ENCODE peak calls at places on chromosomes 3 and 15, in seven cellular contexts. One of them, this sample, is unnamed.

GRCh38 chr3:72997421-72997961 is 880 bp downstream of the PPP4R2 start:
- DNase-seq in CD8-positive, alpha-beta memory T cell: no peak
- DNase-seq in OCI-LY7: peak
- DNase-seq in heart left ventricle: no peak
- DNase-seq in transverse colon: peak
- DNase-seq in brain microvascular endothelial cell: peak
- DNase-seq in foreskin fibroblast: peak
- DNase-seq in this sample: no peak

GRCh38 chr15:99181544-99181943 is 67.8 kb downstream of the TTC23 start:
- DNase-seq in brain microvascular endothelial cell: peak
- DNase-seq in foreskin fibroblast: peak
- DNase-seq in CD8-positive, alpha-beta memory T cell: no peak
- DNase-seq in OCI-LY7: no peak
- DNase-seq in heart left ventricle: peak
- DNase-seq in transverse colon: no peak
- DNase-seq in this sample: no peak

GRCh38 chr15:39456113-39456512 is 124.8 kb upstream of the THBS1 start:
- DNase-seq in brain microvascular endothelial cell: no peak
- DNase-seq in transverse colon: no peak
- DNase-seq in foreskin fibroblast: no peak
- DNase-seq in heart left ventricle: no peak
- DNase-seq in CD8-positive, alpha-beta memory T cell: no peak
- DNase-seq in OCI-LY7: no peak
- DNase-seq in this sample: no peak

GRCh38 chr3:187725218-187725617 is 20.1 kb downstream of the BCL6 start:
- DNase-seq in foreskin fibroblast: no peak
- DNase-seq in OCI-LY7: no peak
- DNase-seq in transverse colon: no peak
- DNase-seq in brain microvascular endothelial cell: no peak
- DNase-seq in heart left ventricle: no peak
- DNase-seq in CD8-positive, alpha-beta memory T cell: no peak
- DNase-seq in this sample: no peak

GRCh38 chr15:73318463-73319351 is 50.1 kb downstream of the HCN4 start:
- DNase-seq in brain microvascular endothelial cell: no peak
- DNase-seq in transverse colon: no peak
- DNase-seq in heart left ventricle: no peak
- DNase-seq in foreskin fibroblast: no peak
- DNase-seq in OCI-LY7: peak
- DNase-seq in CD8-positive, alpha-beta memory T cell: no peak
- DNase-seq in this sample: no peak

GRCh38 chr3:15206662-15207576 is 873 bp downstream of the CAPN7 start:
- DNase-seq in brain microvascular endothelial cell: peak
- DNase-seq in CD8-positive, alpha-beta memory T cell: no peak
- DNase-seq in transverse colon: peak
- DNase-seq in foreskin fibroblast: peak
- DNase-seq in heart left ventricle: peak
- DNase-seq in OCI-LY7: peak
- DNase-seq in this sample: no peak

GRCh38 chr15:79849789-79850188 is 47.0 kb downstream of the MTHFS start:
- DNase-seq in CD8-positive, alpha-beta memory T cell: no peak
- DNase-seq in heart left ventricle: no peak
- DNase-seq in brain microvascular endothelial cell: peak
- DNase-seq in foreskin fibroblast: peak
- DNase-seq in OCI-LY7: peak
- DNase-seq in transverse colon: no peak
- DNase-seq in this sample: no peak

GRCh38 chr15:74235962-74236361 is at the start of gene CCDC33:
- DNase-seq in brain microvascular endothelial cell: no peak
- DNase-seq in transverse colon: peak
- DNase-seq in foreskin fibroblast: no peak
- DNase-seq in CD8-positive, alpha-beta memory T cell: no peak
- DNase-seq in OCI-LY7: peak
- DNase-seq in heart left ventricle: no peak
- DNase-seq in this sample: no peak

GRCh38 chr3:13932578-13933295 is 52.9 kb upstream of the WNT7A start:
- DNase-seq in transverse colon: no peak
- DNase-seq in heart left ventricle: no peak
- DNase-seq in CD8-positive, alpha-beta memory T cell: no peak
- DNase-seq in foreskin fibroblast: peak
- DNase-seq in brain microvascular endothelial cell: no peak
- DNase-seq in OCI-LY7: no peak
- DNase-seq in this sample: no peak

GRCh38 chr3:111735271-111735758 is 123.8 kb upstream of the PHLDB2 start:
- DNase-seq in CD8-positive, alpha-beta memory T cell: no peak
- DNase-seq in OCI-LY7: no peak
- DNase-seq in heart left ventricle: no peak
- DNase-seq in brain microvascular endothelial cell: peak
- DNase-seq in transverse colon: no peak
- DNase-seq in foreskin fibroblast: peak
- DNase-seq in this sample: no peak

GRCh38 chr3:40588406-40588805 is 63.6 kb downstream of the ZNF621 start:
- DNase-seq in foreskin fibroblast: no peak
- DNase-seq in OCI-LY7: no peak
- DNase-seq in brain microvascular endothelial cell: no peak
- DNase-seq in CD8-positive, alpha-beta memory T cell: no peak
- DNase-seq in heart left ventricle: no peak
- DNase-seq in transverse colon: peak
- DNase-seq in this sample: no peak

GRCh38 chr3:82883072-82883471 is 1121.6 kb upstream of the GBE1 start:
- DNase-seq in transverse colon: no peak
- DNase-seq in OCI-LY7: no peak
- DNase-seq in brain microvascular endothelial cell: no peak
- DNase-seq in foreskin fibroblast: no peak
- DNase-seq in heart left ventricle: no peak
- DNase-seq in CD8-positive, alpha-beta memory T cell: no peak
- DNase-seq in this sample: no peak

GRCh38 chr3:79211588-79212359 is 556.0 kb downstream of the ROBO1 start:
- DNase-seq in heart left ventricle: no peak
- DNase-seq in transverse colon: no peak
- DNase-seq in CD8-positive, alpha-beta memory T cell: no peak
- DNase-seq in foreskin fibroblast: no peak
- DNase-seq in OCI-LY7: no peak
- DNase-seq in brain microvascular endothelial cell: no peak
- DNase-seq in this sample: peak

GRCh38 chr3:143978263-143978631 is 6.6 kb downstream of the DIPK2A start:
- DNase-seq in CD8-positive, alpha-beta memory T cell: no peak
- DNase-seq in foreskin fibroblast: no peak
- DNase-seq in heart left ventricle: no peak
- DNase-seq in OCI-LY7: no peak
- DNase-seq in transverse colon: no peak
- DNase-seq in brain microvascular endothelial cell: no peak
- DNase-seq in this sample: no peak

GRCh38 chr15:62928242-62928995 is 114.1 kb upstream of the TPM1 start:
- DNase-seq in brain microvascular endothelial cell: peak
- DNase-seq in OCI-LY7: no peak
- DNase-seq in heart left ventricle: peak
- DNase-seq in foreskin fibroblast: peak
- DNase-seq in transverse colon: no peak
- DNase-seq in CD8-positive, alpha-beta memory T cell: no peak
- DNase-seq in this sample: no peak

GRCh38 chr3:126212629-126213375 is 32.4 kb upstream of the ALDH1L1 start:
- DNase-seq in brain microvascular endothelial cell: no peak
- DNase-seq in transverse colon: peak
- DNase-seq in OCI-LY7: no peak
- DNase-seq in foreskin fibroblast: peak
- DNase-seq in CD8-positive, alpha-beta memory T cell: no peak
- DNase-seq in heart left ventricle: peak
- DNase-seq in this sample: peak

GRCh38 chr15:90266485-90266884 is 1.0 kb downstream of the NGRN start:
- DNase-seq in brain microvascular endothelial cell: peak
- DNase-seq in OCI-LY7: peak
- DNase-seq in CD8-positive, alpha-beta memory T cell: peak
- DNase-seq in heart left ventricle: no peak
- DNase-seq in transverse colon: peak
- DNase-seq in foreskin fibroblast: peak
- DNase-seq in this sample: no peak

GRCh38 chr15:90270502-90271150 is 5.2 kb downstream of the NGRN start:
- DNase-seq in OCI-LY7: no peak
- DNase-seq in transverse colon: no peak
- DNase-seq in heart left ventricle: no peak
- DNase-seq in foreskin fibroblast: no peak
- DNase-seq in CD8-positive, alpha-beta memory T cell: no peak
- DNase-seq in brain microvascular endothelial cell: no peak
- DNase-seq in this sample: no peak

GRCh38 chr15:90266061-90266431 is 574 bp downstream of the NGRN start:
- DNase-seq in transverse colon: peak
- DNase-seq in CD8-positive, alpha-beta memory T cell: peak
- DNase-seq in foreskin fibroblast: peak
- DNase-seq in brain microvascular endothelial cell: peak
- DNase-seq in heart left ventricle: peak
- DNase-seq in OCI-LY7: no peak
- DNase-seq in this sample: no peak

GRCh38 chr15:90265271-90266060 is at the start of gene NGRN:
- DNase-seq in heart left ventricle: peak
- DNase-seq in transverse colon: peak
- DNase-seq in CD8-positive, alpha-beta memory T cell: peak
- DNase-seq in foreskin fibroblast: peak
- DNase-seq in brain microvascular endothelial cell: peak
- DNase-seq in OCI-LY7: peak
- DNase-seq in this sample: peak

DNA sequence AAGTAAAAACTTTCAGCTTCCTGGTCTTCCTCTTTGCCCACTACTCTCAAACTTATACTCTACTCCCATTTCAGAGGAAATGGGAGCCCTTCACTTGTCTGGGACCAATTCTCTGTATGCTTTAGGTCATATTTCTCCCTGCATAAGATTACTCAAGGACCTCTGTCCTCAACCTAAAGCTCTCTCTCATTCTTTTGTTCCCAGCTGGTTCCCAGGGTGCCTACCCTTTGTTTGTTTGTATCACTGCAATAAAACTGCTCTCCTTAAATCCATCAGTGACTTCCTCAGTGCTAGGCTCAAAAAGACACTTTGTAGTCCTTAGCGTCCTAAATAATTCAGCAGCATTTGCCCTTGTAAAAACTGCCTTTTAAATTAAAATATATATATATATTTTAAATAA is 2.9 kb downstream of the NGRN start:
- DNase-seq in heart left ventricle: no peak
- DNase-seq in brain microvascular endothelial cell: no peak
- DNase-seq in CD8-positive, alpha-beta memory T cell: no peak
- DNase-seq in OCI-LY7: no peak
- DNase-seq in transverse colon: no peak
- DNase-seq in foreskin fibroblast: no peak
- DNase-seq in this sample: no peak
- H3K4me3 ChIP-seq in heart left ventricle: no peak
- H3K4me3 ChIP-seq in brain microvascular endothelial cell: no peak
- H3K4me3 ChIP-seq in CD8-positive, alpha-beta memory T cell: no peak
- H3K4me3 ChIP-seq in OCI-LY7: peak
- H3K4me3 ChIP-seq in transverse colon: no peak
- H3K4me3 ChIP-seq in foreskin fibroblast: peak
- H3K4me3 ChIP-seq in this sample: no peak

DNA sequence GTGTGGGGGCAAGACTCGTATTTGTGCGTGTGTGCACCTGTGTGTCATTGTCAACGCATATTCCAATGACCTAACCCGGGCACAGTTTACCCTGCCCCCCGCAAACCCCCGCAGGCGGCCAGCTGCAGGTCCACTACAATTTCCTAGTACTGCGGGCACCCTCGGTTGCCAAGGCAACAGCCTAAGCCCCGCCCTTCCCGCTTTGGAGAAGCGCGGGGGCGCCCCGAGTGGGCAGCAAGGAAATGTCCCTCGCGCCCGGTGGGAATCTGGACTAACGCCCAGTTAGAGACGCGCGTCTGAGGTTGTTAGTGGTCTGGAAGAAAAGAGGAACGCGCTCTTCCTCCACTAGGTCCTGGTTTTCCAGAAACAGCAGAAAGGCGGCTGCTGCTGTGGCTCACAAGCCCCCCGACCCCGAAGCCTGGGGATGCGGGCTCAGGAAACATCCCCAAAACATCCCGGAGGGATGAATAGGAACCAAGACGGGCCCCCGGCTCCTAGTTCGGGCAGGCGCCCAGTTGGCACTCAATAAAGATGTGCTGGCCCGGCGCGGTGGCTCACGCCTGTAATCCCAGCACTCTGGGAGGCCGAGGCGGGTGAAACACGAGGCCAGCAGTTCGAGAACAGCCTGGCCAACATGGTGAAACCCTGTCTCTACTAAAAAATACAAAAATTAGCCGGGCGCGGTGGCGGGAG is 1.1 kb downstream of the ABHD14A start:
- DNase-seq in CD8-positive, alpha-beta memory T cell: peak
- DNase-seq in heart left ventricle: peak
- DNase-seq in transverse colon: peak
- DNase-seq in OCI-LY7: peak
- DNase-seq in brain microvascular endothelial cell: peak
- DNase-seq in foreskin fibroblast: peak
- DNase-seq in this sample: peak
- H3K4me3 ChIP-seq in CD8-positive, alpha-beta memory T cell: peak
- H3K4me3 ChIP-seq in heart left ventricle: peak
- H3K4me3 ChIP-seq in transverse colon: peak
- H3K4me3 ChIP-seq in OCI-LY7: peak
- H3K4me3 ChIP-seq in brain microvascular endothelial cell: peak
- H3K4me3 ChIP-seq in foreskin fibroblast: peak
- H3K4me3 ChIP-seq in this sample: peak

GRCh38 chr3:192063570-192063969 is 602.6 kb downstream of the PYDC2 start:
- DNase-seq in brain microvascular endothelial cell: no peak
- DNase-seq in OCI-LY7: peak
- DNase-seq in CD8-positive, alpha-beta memory T cell: no peak
- DNase-seq in heart left ventricle: peak
- DNase-seq in foreskin fibroblast: no peak
- DNase-seq in transverse colon: peak
- DNase-seq in this sample: no peak
- H3K4me3 ChIP-seq in brain microvascular endothelial cell: peak
- H3K4me3 ChIP-seq in OCI-LY7: peak
- H3K4me3 ChIP-seq in CD8-positive, alpha-beta memory T cell: no peak
- H3K4me3 ChIP-seq in heart left ventricle: no peak
- H3K4me3 ChIP-seq in foreskin fibroblast: no peak
- H3K4me3 ChIP-seq in transverse colon: no peak
- H3K4me3 ChIP-seq in this sample: no peak

GRCh38 chr15:66323312-66323928 is 30.1 kb downstream of the DIS3L start:
- DNase-seq in CD8-positive, alpha-beta memory T cell: no peak
- DNase-seq in foreskin fibroblast: no peak
- DNase-seq in brain microvascular endothelial cell: no peak
- DNase-seq in OCI-LY7: no peak
- DNase-seq in heart left ventricle: no peak
- DNase-seq in transverse colon: no peak
- DNase-seq in this sample: no peak

GRCh38 chr15:66328721-66329220 is 27.7 kb downstream of the TIPIN start:
- DNase-seq in foreskin fibroblast: no peak
- DNase-seq in transverse colon: no peak
- DNase-seq in brain microvascular endothelial cell: no peak
- DNase-seq in CD8-positive, alpha-beta memory T cell: no peak
- DNase-seq in heart left ventricle: no peak
- DNase-seq in OCI-LY7: no peak
- DNase-seq in this sample: no peak

GRCh38 chr15:66327736-66328135 is 28.7 kb downstream of the TIPIN start:
- DNase-seq in foreskin fibroblast: no peak
- DNase-seq in CD8-positive, alpha-beta memory T cell: no peak
- DNase-seq in heart left ventricle: no peak
- DNase-seq in OCI-LY7: no peak
- DNase-seq in brain microvascular endothelial cell: no peak
- DNase-seq in transverse colon: no peak
- DNase-seq in this sample: no peak

DNA sequence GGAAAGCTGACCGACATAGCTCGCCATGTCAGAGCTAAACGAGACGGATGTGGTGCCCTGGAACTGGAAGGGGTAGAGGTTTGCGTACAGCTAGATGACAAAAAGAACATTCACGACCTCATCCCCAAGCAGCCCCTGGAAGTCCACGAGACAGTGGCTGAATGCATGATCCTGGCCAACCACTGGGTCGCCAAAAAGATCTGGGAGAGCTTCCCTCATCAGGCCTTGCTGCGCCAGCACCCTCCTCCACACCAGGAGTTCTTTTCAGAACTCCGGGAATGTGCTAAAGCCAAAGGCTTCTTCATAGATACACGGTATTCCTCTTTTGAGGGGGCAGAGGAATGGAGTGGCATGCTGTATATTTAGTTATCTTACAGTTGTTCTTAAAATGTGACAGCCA is 30.4 kb downstream of the TIPIN start:
- DNase-seq in brain microvascular endothelial cell: no peak
- DNase-seq in CD8-positive, alpha-beta memory T cell: no peak
- DNase-seq in OCI-LY7: no peak
- DNase-seq in heart left ventricle: no peak
- DNase-seq in foreskin fibroblast: no peak
- DNase-seq in transverse colon: no peak
- DNase-seq in this sample: no peak
- H3K4me3 ChIP-seq in brain microvascular endothelial cell: no peak
- H3K4me3 ChIP-seq in CD8-positive, alpha-beta memory T cell: no peak
- H3K4me3 ChIP-seq in OCI-LY7: no peak
- H3K4me3 ChIP-seq in heart left ventricle: no peak
- H3K4me3 ChIP-seq in foreskin fibroblast: no peak
- H3K4me3 ChIP-seq in transverse colon: no peak
- H3K4me3 ChIP-seq in this sample: no peak

This sample was measured in pancreas.